ENCODE peak calls at places on chromosomes 11 and 22, in four cellular contexts. B is HCT116, E is spleen, H is adrenal gland. V is an unnamed sample. For H3K36me3, the result is how much of the 10 kb centered on the place peaks cover.

GRCh38 chr22:40422558-40423245 is 52.3 kb downstream of the SGSM3 start:
- DNase-seq in B (no peak), E (peak), H (no peak), V (no peak)

GRCh38 chr11:121459413-121460041 is 6.8 kb upstream of the SORL1-AS1 start:
- DNase-seq in B (no peak), E (no peak), H (no peak), V (no peak)

GRCh38 chr22:22605074-22605404 is 39.4 kb upstream of the GGTLC2 start:
- DNase-seq in B (no peak), E (no peak), H (no peak), V (no peak)

GRCh38 chr11:44624761-44625221 is 59.3 kb downstream of the CD82 start:
- DNase-seq in B (no peak), E (peak), H (peak), V (no peak)

GRCh38 chr11:74720596-74721478 is 10.4 kb downstream of the CHRDL2 start:
- DNase-seq in B (no peak), E (peak), H (peak), V (no peak)

GRCh38 chr11:65446446-65447277 is 24.1 kb downstream of the NEAT1 start:
- DNase-seq in B (no peak), E (no peak), H (peak), V (peak)

GRCh38 chr11:106988151-106988806 is 30.0 kb downstream of the GUCY1A2 start:
- DNase-seq in B (no peak), E (no peak), H (no peak), V (no peak)

GRCh38 chr22:30027169-30027568 is 53.1 kb upstream of the HORMAD2 start:
- DNase-seq in B (peak), E (no peak), H (no peak), V (peak)

GRCh38 chr22:24175160-24175808 is 6.0 kb upstream of the SUSD2 start:
- DNase-seq in B (peak), E (peak), H (peak), V (peak)

GRCh38 chr11:1459219-1459575 is 27.4 kb downstream of the MOB2 start:
- DNase-seq in B (no peak), E (no peak), H (no peak), V (no peak)
- H3K36me3 ChIP-seq in B (under half), E (under half), H (under half), V (under half)

GRCh38 chr11:111720801-111721494 is 45.2 kb downstream of the PPP2R1B start:
- DNase-seq in B (no peak), E (no peak), H (no peak), V (no peak)
- H3K36me3 ChIP-seq in B (under half), E (half or more), H (half or more), V (under half)

GRCh38 chr11:125645871-125646270 is 20.9 kb downstream of the CHEK1 start:
- DNase-seq in B (no peak), E (no peak), H (no peak), V (no peak)

GRCh38 chr11:125649465-125650166 is 24.7 kb downstream of the CHEK1 start:
- DNase-seq in B (no peak), E (no peak), H (no peak), V (no peak)
- H3K36me3 ChIP-seq in B (under half), E (under half), H (under half), V (under half)

DNA sequence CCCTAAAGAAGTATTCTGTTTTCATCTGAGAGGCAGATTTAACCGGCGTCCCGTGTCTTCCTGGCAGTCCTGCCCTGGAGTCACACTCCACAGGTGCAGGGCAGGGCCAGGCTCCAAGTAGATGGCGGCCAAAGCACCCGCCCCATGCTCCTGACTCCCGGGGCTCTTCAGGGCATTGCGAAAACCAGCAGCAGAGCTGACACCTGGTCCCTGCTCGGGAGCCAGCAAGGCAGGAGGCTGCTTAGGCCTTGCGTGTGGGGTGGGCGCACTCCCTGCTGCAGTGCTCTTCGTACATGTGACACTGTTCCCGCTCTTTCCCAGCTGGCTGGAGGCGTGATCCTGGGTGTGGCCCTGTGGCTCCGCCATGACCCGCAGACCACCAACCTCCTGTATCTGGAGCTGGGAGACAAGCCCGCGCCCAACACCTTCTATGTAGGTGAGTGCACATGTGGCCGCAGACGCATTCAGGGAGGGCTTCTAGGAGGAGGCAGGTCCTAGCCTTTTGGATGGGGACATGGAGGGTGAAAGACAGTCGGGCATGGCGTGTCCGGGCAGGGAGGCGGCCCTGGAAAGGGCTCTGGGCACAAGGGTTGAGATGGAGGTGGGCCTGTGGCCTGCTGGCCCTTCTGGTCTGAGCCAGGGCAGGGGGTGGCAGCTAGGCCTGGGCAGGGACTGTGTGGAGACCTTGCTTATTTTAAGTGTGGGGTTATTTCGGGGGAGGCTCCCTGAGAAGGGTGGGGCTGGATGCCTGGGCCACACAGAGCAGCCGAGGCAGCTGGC is 10.3 kb upstream of the TSSC4 start:
- DNase-seq in B (no peak), E (no peak), H (peak), V (no peak)
- H3K36me3 ChIP-seq in B (under half), E (half or more), H (under half), V (under half)

GRCh38 chr11:32960553-32961164 is 55.0 kb upstream of the DEPDC7 start:
- DNase-seq in B (peak), E (no peak), H (no peak), V (peak)
- H3K36me3 ChIP-seq in B (under half), E (half or more), H (under half), V (under half)

GRCh38 chr22:17104336-17104935 is 16.7 kb downstream of the TMEM121B start:
- DNase-seq in B (no peak), E (peak), H (no peak), V (no peak)

GRCh38 chr22:17100621-17101020 is 15.8 kb downstream of the IL17RA start:
- DNase-seq in B (no peak), E (peak), H (no peak), V (no peak)

GRCh38 chr22:17102297-17102667 is 17.5 kb downstream of the IL17RA start:
- DNase-seq in B (no peak), E (no peak), H (no peak), V (no peak)

GRCh38 chr22:17103351-17103750 is 17.8 kb downstream of the TMEM121B start:
- DNase-seq in B (no peak), E (peak), H (no peak), V (no peak)

DNA sequence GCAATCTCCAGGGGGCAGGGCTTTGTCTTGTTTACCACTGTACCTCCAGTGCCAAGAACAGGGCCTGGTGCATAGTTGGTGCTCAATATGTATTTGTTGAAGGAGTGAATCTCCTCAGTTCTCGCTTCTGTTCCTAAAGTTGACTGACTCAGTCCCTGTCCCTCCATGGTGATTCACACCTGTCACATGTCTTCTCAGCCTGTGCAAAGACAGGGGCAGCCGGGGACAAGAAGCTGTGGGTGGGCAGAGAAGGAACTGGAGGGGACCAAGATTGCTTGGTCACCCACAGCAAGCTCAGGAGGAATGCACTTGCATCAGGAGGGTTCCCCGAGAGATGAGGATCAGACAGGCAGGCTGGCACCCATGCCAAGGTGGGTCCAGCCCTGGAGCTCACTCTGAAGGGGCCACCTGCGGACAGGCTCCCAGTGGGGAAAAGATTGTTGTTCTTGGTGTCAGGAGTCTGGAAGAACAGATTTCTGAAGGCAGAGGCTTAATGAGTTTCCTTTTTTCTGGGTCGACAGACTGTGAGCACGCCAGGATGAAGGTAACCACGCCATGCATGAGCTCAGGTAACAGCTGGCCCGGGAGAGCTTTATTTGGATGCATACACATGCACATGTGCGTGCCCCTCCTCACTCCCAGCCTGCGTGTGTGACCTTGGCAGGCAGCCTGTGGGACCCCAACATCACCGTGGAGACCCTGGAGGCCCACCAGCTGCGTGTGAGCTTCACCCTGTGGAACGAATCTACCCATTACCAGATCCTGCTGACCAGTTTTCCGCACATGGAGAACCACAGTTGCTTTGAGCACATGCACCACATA is 16.9 kb downstream of the IL17RA start:
- DNase-seq in B (no peak), E (peak), H (no peak), V (no peak)
- H3K36me3 ChIP-seq in B (under half), E (half or more), H (half or more), V (under half)

V was measured in mammary epithelial cell.